ENCODE peak calls at places on chromosomes 11 and 22, in nine cellular contexts. O is neuronal stem cell, I is brain microvascular endothelial cell, M is heart left ventricle, T is RWPE1, S is upper lobe of right lung, Y is tibial nerve, V is caudate nucleus, B is colonic mucosa. P is an unnamed sample.

GRCh38 chr11:109435121-109435742 is 13.2 kb downstream of the C11orf87 start:
- DNase-seq in Y (no peak), O (no peak), M (no peak), I (no peak), T (peak), B (no peak), V (no peak), S (no peak), P (no peak)

GRCh38 chr11:117876341-117877119 is at the start of gene FXYD6:
- DNase-seq in T (peak), B (peak), S (peak), M (peak), O (peak), Y (no peak), I (no peak), V (no peak), P (no peak)

GRCh38 chr22:42719656-42720262 is 911 bp downstream of the A4GALT start:
- DNase-seq in O (no peak), M (peak), V (no peak), I (no peak), T (peak), Y (no peak), B (no peak), S (no peak), P (no peak)

GRCh38 chr11:68471360-68472340 is 11.1 kb downstream of the PPP6R3 start:
- DNase-seq in S (no peak), Y (no peak), M (no peak), B (no peak), T (no peak), I (peak), V (no peak), O (no peak), P (no peak)

GRCh38 chr11:100619484-100619883 is 67.6 kb upstream of the ARHGAP42 start:
- DNase-seq in V (no peak), I (peak), B (no peak), T (no peak), O (no peak), S (no peak), M (no peak), Y (no peak), P (no peak)

GRCh38 chr11:69984457-69985261 is 93.5 kb upstream of the ANO1 start:
- DNase-seq in B (no peak), S (peak), Y (no peak), T (no peak), O (no peak), M (no peak), I (no peak), V (no peak), P (no peak)

GRCh38 chr11:60868682-60869450 is 1.5 kb downstream of the ZP1 start:
- DNase-seq in V (no peak), Y (no peak), O (no peak), M (peak), I (no peak), T (no peak), S (peak), B (no peak), P (no peak)

GRCh38 chr11:1889941-1890855 is 1.5 kb downstream of the PRR33 start:
- DNase-seq in I (no peak), T (no peak), O (no peak), B (no peak), Y (no peak), V (no peak), S (peak), M (no peak), P (no peak)

GRCh38 chr22:40391417-40391816 is 21.0 kb downstream of the SGSM3 start:
- DNase-seq in O (no peak), V (no peak), M (no peak), S (no peak), T (no peak), I (no peak), Y (no peak), B (no peak), P (no peak)

GRCh38 chr11:129997513-129997912 is 5.1 kb downstream of the PRDM10 start:
- DNase-seq in O (no peak), T (no peak), I (no peak), B (no peak), M (no peak), Y (no peak), S (no peak), V (no peak), P (no peak)

GRCh38 chr11:124225471-124225870 is 15.4 kb upstream of the OR8G1 start:
- DNase-seq in O (no peak), I (no peak), B (no peak), Y (no peak), M (no peak), T (no peak), S (no peak), V (no peak), P (no peak)

GRCh38 chr11:90847268-90847886 is 624.5 kb upstream of the CHORDC1 start:
- DNase-seq in V (no peak), B (no peak), T (no peak), S (no peak), O (no peak), I (no peak), M (no peak), Y (no peak), P (no peak)

GRCh38 chr11:58647141-58647699 is 24.8 kb downstream of the CNTF start:
- DNase-seq in S (no peak), B (no peak), M (no peak), V (no peak), T (no peak), I (no peak), Y (no peak), O (no peak), P (no peak)

GRCh38 chr11:55847453-55847852 is 8.9 kb downstream of the OR5D16 start:
- DNase-seq in T (no peak), O (no peak), S (no peak), V (no peak), I (no peak), B (no peak), Y (no peak), M (no peak), P (no peak)

GRCh38 chr11:46234261-46234660 is 43.2 kb upstream of the CREB3L1 start:
- DNase-seq in Y (no peak), T (no peak), V (no peak), I (no peak), S (no peak), M (no peak), O (peak), B (no peak), P (no peak)

GRCh38 chr22:38490915-38491314 is 15.2 kb downstream of the DDX17 start:
- DNase-seq in O (no peak), I (peak), Y (peak), B (peak), M (peak), S (no peak), T (no peak), V (no peak), P (no peak)

GRCh38 chr11:65487467-65488272 is 11.2 kb upstream of the MALAT1 start:
- DNase-seq in B (peak), Y (peak), I (peak), O (peak), S (peak), T (peak), M (peak), V (peak), P (peak)

GRCh38 chr22:41523464-41524221 is 20.6 kb downstream of the POLR3H start:
- DNase-seq in B (no peak), T (no peak), M (peak), V (no peak), S (no peak), Y (no peak), O (no peak), I (peak), P (no peak)

GRCh38 chr22:41596776-41597634 is 7.4 kb upstream of the PMM1 start:
- DNase-seq in Y (no peak), I (peak), B (peak), M (peak), O (peak), T (no peak), S (peak), V (peak), P (no peak)

GRCh38 chr11:37533830-37534229 is 935.8 kb upstream of the RAG2 start:
- DNase-seq in T (no peak), B (no peak), I (no peak), V (no peak), Y (no peak), O (no peak), M (no peak), S (no peak), P (no peak)

GRCh38 chr11:107563702-107564101 is 1.8 kb downstream of the ALKBH8 start:
- DNase-seq in S (no peak), T (peak), O (no peak), I (peak), Y (no peak), B (peak), M (no peak), V (no peak), P (peak)

GRCh38 chr11:133835258-133836075 is 9.8 kb downstream of the SPATA19 start:
- DNase-seq in I (peak), Y (no peak), T (peak), O (peak), S (no peak), M (no peak), V (no peak), B (no peak), P (peak)

GRCh38 chr22:46827781-46828180 is 65.3 kb downstream of the TBC1D22A start:
- DNase-seq in M (no peak), T (no peak), V (no peak), Y (no peak), I (no peak), B (no peak), S (no peak), O (no peak), P (no peak)

GRCh38 chr11:14386895-14387480 is 28.0 kb upstream of the RRAS2 start:
- DNase-seq in T (no peak), V (peak), B (no peak), I (peak), M (peak), O (peak), Y (no peak), S (no peak), P (no peak)

GRCh38 chr11:3042496-3043314 is 14.5 kb downstream of the CARS1 start:
- DNase-seq in V (no peak), Y (no peak), B (no peak), I (no peak), M (peak), T (no peak), S (no peak), O (no peak), P (no peak)

GRCh38 chr11:78630561-78631303 is 56.1 kb upstream of the NARS2 start:
- DNase-seq in B (no peak), O (no peak), V (no peak), I (no peak), Y (no peak), S (no peak), T (no peak), M (no peak), P (no peak)

GRCh38 chr22:49968313-49968830 is 7.8 kb downstream of the PIM3 start:
- DNase-seq in V (no peak), S (peak), T (no peak), M (peak), B (peak), I (no peak), Y (no peak), O (no peak), P (no peak)

GRCh38 chr22:41782316-41782715 is 18.2 kb upstream of the CCDC134 start:
- DNase-seq in I (no peak), B (no peak), T (no peak), M (no peak), Y (no peak), S (no peak), O (no peak), V (no peak), P (no peak)

GRCh38 chr11:111846640-111847039 is 24.7 kb downstream of the ALG9 start:
- DNase-seq in B (no peak), I (peak), O (no peak), V (no peak), T (no peak), S (no peak), Y (no peak), M (no peak), P (no peak)

GRCh38 chr22:45224988-45225731 is 15.5 kb downstream of the KIAA0930 start:
- DNase-seq in M (no peak), V (peak), T (no peak), Y (no peak), I (no peak), O (no peak), S (no peak), B (no peak), P (no peak)

GRCh38 chr11:83819936-83820549 is 533.9 kb upstream of the CCDC90B start:
- DNase-seq in B (no peak), M (no peak), T (peak), S (no peak), O (peak), V (no peak), I (peak), Y (no peak), P (peak)

GRCh38 chr22:46079861-46080821 is 70.2 kb upstream of the PPARA start:
- DNase-seq in O (no peak), S (peak), T (peak), B (no peak), I (no peak), Y (peak), M (peak), V (peak), P (no peak)

GRCh38 chr11:30527566-30527965 is 58.6 kb downstream of the MPPED2 start:
- DNase-seq in I (no peak), S (no peak), O (no peak), V (no peak), T (no peak), M (no peak), B (no peak), Y (no peak), P (no peak)

DNA sequence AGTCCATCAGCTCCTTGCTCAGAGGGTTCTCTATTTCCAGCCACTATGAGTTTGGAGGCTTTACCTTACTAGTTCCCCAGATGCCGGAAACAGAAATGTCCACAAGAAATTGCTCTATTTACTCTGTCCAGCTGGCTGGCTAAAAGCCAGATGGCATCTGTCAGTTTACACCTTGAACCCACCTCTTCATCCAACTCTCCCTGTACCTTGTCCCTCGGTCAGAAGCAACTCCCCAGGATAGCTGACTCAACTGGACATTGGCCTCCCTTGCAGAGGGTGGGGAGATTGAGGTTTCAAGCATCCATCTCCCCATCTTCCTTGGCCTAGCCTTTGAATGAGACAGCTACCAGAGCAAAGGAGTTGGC is 1.7 kb downstream of the C2CD2L start:
- DNase-seq in M (no peak), T (no peak), Y (no peak), B (peak), O (no peak), I (no peak), V (no peak), S (no peak), P (no peak)
- H3K27ac ChIP-seq in M (no peak), T (peak), Y (peak), B (peak), O (no peak), I (no peak), V (peak), S (no peak), P (no peak)

GRCh38 chr11:35619754-35620640 is 1.7 kb downstream of the FJX1 start:
- DNase-seq in I (peak), B (no peak), V (no peak), O (peak), S (no peak), T (peak), M (peak), Y (no peak), P (no peak)
- H3K27ac ChIP-seq in I (peak), B (no peak), V (no peak), O (peak), S (no peak), T (peak), M (no peak), Y (no peak), P (peak)

DNA sequence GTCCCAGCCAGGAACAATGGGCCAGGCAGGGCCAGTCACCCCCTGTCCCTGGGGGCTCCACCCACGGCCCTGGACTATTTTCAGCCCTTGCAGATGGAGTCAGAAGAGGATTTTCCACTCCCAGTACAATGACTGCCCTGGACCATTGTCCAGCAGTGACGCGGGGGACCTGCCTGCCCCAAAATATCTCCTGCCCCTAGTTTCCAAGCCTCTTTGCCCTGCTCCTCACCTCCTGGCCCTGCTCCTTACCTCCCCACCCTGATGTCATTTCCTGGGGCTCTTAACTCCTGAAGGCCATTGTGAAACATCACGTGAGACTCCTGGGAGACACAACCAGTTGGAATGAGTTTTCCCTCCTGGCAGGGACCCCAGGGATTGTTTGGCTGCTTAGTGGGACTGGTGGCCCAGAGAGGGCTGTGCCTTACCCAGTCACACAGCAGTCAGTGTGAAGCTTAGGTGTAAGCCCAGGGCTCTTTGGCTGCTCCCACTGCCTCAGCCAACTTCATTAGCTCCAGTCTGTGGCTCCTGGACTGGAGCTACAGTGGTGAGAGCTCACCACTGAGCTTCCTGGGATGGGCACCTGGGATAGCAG is 22.2 kb downstream of the P2RY2 start:
- DNase-seq in V (no peak), S (peak), O (no peak), T (no peak), B (no peak), Y (no peak), M (peak), I (no peak), P (no peak)
- H3K27ac ChIP-seq in V (no peak), S (no peak), O (no peak), T (peak), B (no peak), Y (no peak), M (peak), I (no peak), P (no peak)

DNA sequence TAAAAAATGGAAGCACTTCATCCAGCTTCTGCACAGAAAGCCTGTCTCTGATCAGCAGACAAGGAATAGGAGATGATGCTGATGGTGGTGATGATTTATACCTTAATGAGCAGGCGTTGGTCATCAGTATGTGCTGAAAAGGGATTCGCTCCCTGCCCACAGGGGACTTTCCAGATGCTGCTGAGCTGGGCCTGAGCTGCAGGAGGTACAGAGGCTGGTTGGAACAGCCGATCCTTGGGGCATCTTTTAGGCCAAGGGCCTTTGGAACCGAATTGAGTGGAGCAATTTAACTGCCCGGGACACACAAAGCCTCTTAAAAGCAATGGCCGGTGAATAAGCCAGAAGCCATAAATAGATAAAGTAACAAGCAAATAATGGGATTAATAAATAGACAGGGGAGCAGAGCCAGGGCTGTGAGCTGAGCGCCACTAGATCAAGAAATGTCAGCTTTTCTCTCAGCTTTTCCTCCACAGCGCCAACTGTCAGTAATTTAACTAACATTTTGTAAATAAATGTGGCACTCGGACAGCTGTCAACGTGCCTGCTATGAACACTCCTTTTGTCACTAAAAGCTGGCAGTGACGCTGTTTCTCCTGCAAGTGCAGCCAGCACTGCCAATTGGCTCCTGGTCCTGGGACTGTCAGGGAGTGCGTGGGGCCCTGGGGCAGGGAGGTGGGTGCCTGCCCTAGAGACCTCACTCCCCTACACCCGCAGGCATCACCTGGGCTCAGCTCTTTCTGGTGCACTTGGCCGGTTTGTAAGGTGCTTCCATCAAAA is 562.4 kb downstream of the NTM start:
- DNase-seq in B (no peak), T (no peak), M (peak), Y (no peak), I (no peak), O (no peak), V (peak), S (no peak), P (no peak)
- H3K27ac ChIP-seq in B (no peak), T (no peak), M (no peak), Y (no peak), I (no peak), O (no peak), V (no peak), S (no peak), P (no peak)

DNA sequence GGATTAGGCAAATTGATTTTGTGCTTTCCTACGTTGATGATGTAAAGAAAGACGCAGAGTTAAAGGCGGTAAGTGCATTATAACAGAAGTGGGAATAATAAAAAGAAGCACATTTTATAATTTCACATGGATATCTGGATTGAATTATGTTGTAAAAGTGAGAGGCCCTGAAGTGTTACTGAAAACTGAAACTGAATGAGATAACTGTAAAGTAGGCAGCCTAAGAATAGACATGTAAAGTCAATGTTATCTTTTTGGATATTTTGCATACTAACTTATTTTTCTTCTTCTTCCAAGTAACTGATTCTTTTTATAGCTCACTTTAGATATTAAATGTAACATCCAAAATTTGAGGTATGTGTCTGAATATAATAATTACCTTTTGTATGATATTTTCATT is 28.3 kb downstream of the ANO5 start:
- DNase-seq in S (no peak), T (no peak), O (no peak), M (no peak), V (no peak), Y (no peak), I (no peak), B (no peak), P (no peak)
- H3K27ac ChIP-seq in S (no peak), T (no peak), O (no peak), M (no peak), V (no peak), Y (no peak), I (no peak), B (no peak), P (no peak)

GRCh38 chr22:31449521-31449920 is 40.1 kb downstream of the EIF4ENIF1 start:
- DNase-seq in Y (no peak), I (no peak), O (no peak), S (no peak), B (no peak), T (no peak), M (no peak), V (no peak), P (no peak)
- H3K27ac ChIP-seq in Y (no peak), I (no peak), O (no peak), S (no peak), B (no peak), T (no peak), M (no peak), V (no peak), P (no peak)

GRCh38 chr22:19134874-19135273 is 3.8 kb downstream of the TSSK2 start:
- DNase-seq in S (no peak), Y (no peak), O (no peak), V (no peak), M (no peak), B (no peak), T (no peak), I (no peak), P (no peak)
- H3K27ac ChIP-seq in S (no peak), Y (no peak), O (no peak), V (no peak), M (no peak), B (no peak), T (no peak), I (no peak), P (no peak)

DNA sequence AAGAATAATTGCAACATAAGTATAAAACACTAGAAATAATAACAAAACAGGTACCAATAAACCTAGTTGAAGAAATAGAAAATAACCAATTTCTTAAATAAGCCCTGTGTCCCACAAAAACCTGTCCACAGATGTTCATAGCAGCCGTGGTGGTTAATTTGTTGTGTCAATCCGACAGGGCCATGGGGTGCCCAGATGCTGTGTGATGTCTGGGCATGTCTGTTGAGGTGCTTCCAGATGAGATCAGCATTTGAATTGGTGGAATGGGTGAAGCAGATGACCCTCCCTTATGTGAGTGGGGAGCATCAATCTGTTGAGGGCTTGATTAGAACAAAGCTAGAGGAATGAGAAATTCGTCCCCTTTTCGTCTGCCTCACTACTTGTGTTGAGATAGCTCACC is 2.5 kb upstream of the PLAAT2 start:
- DNase-seq in Y (no peak), O (no peak), S (no peak), V (no peak), B (no peak), I (no peak), M (no peak), T (no peak), P (no peak)
- H3K27ac ChIP-seq in Y (no peak), O (no peak), S (peak), V (no peak), B (peak), I (no peak), M (no peak), T (peak), P (no peak)